ENCODE peak calls at places on chromosomes 3 and 15, in five cellular contexts. E is AG10803; A is naive thymus-derived CD4-positive, alpha-beta T cell; V is foreskin fibroblast; G is right cardiac atrium. P is an unnamed sample.

GRCh38 chr3:42839616-42840015 is 30.4 kb downstream of the ACKR2 start:
- DNase-seq in E (peak; percentile 66), A (peak; percentile 24), V (peak; percentile 86), G (peak; percentile 58), P (peak; percentile 69)

GRCh38 chr15:96150277-96150676 is 180.2 kb upstream of the NR2F2 start:
- DNase-seq in E (no peak), A (no peak), V (no peak), G (no peak), P (no peak)

GRCh38 chr15:66723826-66724731 is 22.0 kb downstream of the SMAD6 start:
- DNase-seq in E (peak; percentile 57), A (no peak), V (peak; percentile 80), G (peak; percentile 16), P (no peak)

GRCh38 chr3:127851899-127852298 is 29.6 kb upstream of the MGLL start:
- DNase-seq in E (no peak), A (no peak), V (no peak), G (no peak), P (no peak)

GRCh38 chr15:81419304-81419943 is 45.4 kb upstream of the TMC3 start:
- DNase-seq in E (no peak), A (no peak), V (peak; percentile 75), G (no peak), P (no peak)

GRCh38 chr3:101936419-101937331 is 87.4 kb downstream of the NFKBIZ start:
- DNase-seq in E (peak; percentile 87), A (peak; percentile 60), V (peak; percentile 85), G (no peak), P (peak; percentile 21)

GRCh38 chr3:186540444-186541226 is 3.5 kb downstream of the CRYGS start:
- DNase-seq in E (peak; percentile 61), A (peak; percentile 70), V (peak; percentile 85), G (peak; percentile 66), P (peak; percentile 86)

GRCh38 chr3:126274735-126275734 is 82.2 kb downstream of the KLF15 start:
- DNase-seq in E (no peak), A (no peak), V (peak; percentile 53), G (no peak), P (no peak)

GRCh38 chr3:73786346-73786807 is 161.6 kb upstream of the PDZRN3 start:
- DNase-seq in E (peak; percentile 94), A (no peak), V (peak; percentile 98), G (peak; percentile 53), P (no peak)

GRCh38 chr3:123658118-123658859 is 73.4 kb upstream of the HACD2 start:
- DNase-seq in E (peak; percentile 85), A (no peak), V (peak; percentile 86), G (peak; percentile 83), P (no peak)

GRCh38 chr3:116263842-116264545 is 181.3 kb downstream of the LSAMP start:
- DNase-seq in E (peak; percentile 73), A (no peak), V (peak; percentile 85), G (no peak), P (no peak)

GRCh38 chr3:111332488-111333095 is 209.4 kb upstream of the CD96 start:
- DNase-seq in E (no peak), A (no peak), V (no peak), G (no peak), P (no peak)

GRCh38 chr15:89335289-89336041 is 841 bp upstream of the POLG start:
- DNase-seq in E (no peak), A (no peak), V (no peak), G (peak; percentile 52), P (peak; percentile 97)

GRCh38 chr15:69805248-69805953 is 292.3 kb downstream of the TLE3 start:
- DNase-seq in E (no peak), A (no peak), V (no peak), G (no peak), P (no peak)

GRCh38 chr15:61748529-61748928 is 311.7 kb downstream of the VPS13C start:
- DNase-seq in E (peak; percentile 18), A (no peak), V (peak; percentile 87), G (no peak), P (no peak)

GRCh38 chr3:160150525-160150924 is 74.7 kb upstream of the C3orf80 start:
- DNase-seq in E (peak; percentile 57), A (no peak), V (peak; percentile 74), G (no peak), P (no peak)

GRCh38 chr15:44308874-44309273 is 20.4 kb downstream of the GOLM2 start:
- DNase-seq in E (no peak), A (no peak), V (no peak), G (no peak), P (no peak)

GRCh38 chr3:146308222-146308621 is 57.3 kb upstream of the PLSCR4 start:
- DNase-seq in E (peak; percentile 85), A (no peak), V (peak; percentile 75), G (no peak), P (no peak)

GRCh38 chr3:141094851-141095545 is 43.9 kb downstream of the SPSB4 start:
- DNase-seq in E (peak; percentile 52), A (no peak), V (peak; percentile 48), G (peak; percentile 93), P (no peak)
- H3K4me3 ChIP-seq in E (peak overlapping the region; percentile 7), A (no peak overlapping the region), V (no peak overlapping the region), G (no peak overlapping the region), P (no peak overlapping the region)

GRCh38 chr3:143001034-143001368 is 369 bp upstream of the U2SURP start:
- DNase-seq in E (no peak), A (no peak), V (no peak), G (no peak), P (no peak)
- H3K4me3 ChIP-seq in E (peak overlapping the region; percentile 94), A (peak overlapping the region; percentile 96), V (peak overlapping the region; percentile 86), G (peak overlapping the region; percentile 83), P (peak overlapping the region; percentile 96)

DNA sequence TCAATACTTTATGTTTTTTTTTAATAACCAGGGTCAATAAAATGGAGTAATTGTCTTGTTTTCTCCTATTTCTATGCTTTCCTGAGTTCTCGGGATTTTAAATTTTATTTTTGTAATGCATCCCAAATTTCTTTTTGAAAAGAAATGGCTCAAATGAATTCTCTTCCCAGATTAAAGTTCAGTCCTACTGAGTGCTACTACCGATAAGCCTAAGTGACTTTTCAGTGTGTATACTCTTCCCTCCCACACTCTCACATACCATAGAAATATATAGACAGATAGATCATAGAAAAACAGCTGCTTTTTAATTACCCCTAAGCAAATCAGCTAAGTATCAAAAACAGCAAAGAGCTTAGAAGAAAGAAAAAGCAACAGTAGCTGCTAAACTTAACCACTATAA is 1.5 kb downstream of the SERPINI1 start:
- DNase-seq in E (no peak), A (no peak), V (no peak), G (no peak), P (no peak)
- H3K4me3 ChIP-seq in E (no peak overlapping the region), A (no peak overlapping the region), V (no peak overlapping the region), G (no peak overlapping the region), P (no peak overlapping the region)

GRCh38 chr3:120567370-120568197 is 28.6 kb upstream of the NDUFB4 start:
- DNase-seq in E (peak; percentile 43), A (no peak), V (peak; percentile 62), G (no peak), P (no peak)
- H3K4me3 ChIP-seq in E (peak overlapping the region; percentile 19), A (no peak overlapping the region), V (peak overlapping the region; percentile 12), G (peak overlapping the region; percentile 41), P (no peak overlapping the region)

DNA sequence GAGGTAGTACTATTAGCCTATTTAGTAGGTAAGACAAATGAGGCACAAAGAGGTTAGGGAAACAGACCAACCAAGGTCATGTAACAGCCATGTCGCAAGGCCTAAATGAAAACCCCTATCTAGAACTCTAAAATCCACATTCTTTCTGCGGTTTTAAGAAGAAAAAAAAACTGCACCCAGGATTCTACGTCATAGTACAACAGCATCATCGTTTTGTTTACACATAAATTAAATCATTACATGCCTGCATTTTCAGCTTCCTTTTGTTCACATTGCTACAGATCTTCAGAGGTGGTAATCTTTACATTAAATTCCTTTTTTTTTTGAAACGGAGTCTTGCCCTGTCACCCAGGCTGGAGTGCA is 548 bp upstream of the PSMD6 start:
- DNase-seq in E (peak; percentile 21), A (no peak), V (no peak), G (no peak), P (no peak)
- H3K4me3 ChIP-seq in E (no peak overlapping the region), A (peak overlapping the region; percentile 74), V (no peak overlapping the region), G (peak overlapping the region; percentile 80), P (peak overlapping the region; percentile 90)

DNA sequence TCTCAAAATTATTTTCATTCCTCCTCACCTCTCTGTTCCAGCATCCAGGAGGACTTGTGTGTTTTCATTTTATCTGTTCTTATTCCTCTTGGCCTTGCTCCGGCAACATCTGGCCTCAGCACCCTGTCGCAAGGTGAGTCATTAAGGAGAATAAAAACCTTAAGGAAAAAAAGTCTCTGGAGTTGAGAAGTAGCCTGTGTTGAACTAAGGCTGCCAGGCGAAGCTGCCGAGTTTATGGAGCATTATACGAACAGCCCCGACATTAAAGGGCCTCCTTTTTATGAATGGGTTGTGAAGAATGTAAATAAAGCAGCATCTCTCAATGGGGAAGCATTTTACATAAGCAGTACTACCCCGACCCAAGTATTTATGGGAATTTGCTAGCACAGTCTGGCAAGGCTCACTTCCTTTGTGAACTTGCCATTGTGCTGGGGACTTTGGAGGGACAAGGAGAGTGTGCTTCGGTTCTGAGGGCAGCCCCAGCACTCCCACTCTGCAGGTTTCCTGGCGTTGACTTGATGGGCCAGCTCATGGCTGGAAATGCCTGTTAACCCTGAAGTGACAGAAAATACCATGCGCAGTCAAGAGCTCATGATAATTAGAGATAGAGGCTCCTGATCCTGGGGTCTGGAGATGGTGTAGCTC is 4.8 kb downstream of the BAHD1 start:
- DNase-seq in E (peak; percentile 53), A (no peak), V (peak; percentile 74), G (no peak), P (no peak)
- H3K4me3 ChIP-seq in E (no peak overlapping the region), A (no peak overlapping the region), V (no peak overlapping the region), G (no peak overlapping the region), P (no peak overlapping the region)

DNA sequence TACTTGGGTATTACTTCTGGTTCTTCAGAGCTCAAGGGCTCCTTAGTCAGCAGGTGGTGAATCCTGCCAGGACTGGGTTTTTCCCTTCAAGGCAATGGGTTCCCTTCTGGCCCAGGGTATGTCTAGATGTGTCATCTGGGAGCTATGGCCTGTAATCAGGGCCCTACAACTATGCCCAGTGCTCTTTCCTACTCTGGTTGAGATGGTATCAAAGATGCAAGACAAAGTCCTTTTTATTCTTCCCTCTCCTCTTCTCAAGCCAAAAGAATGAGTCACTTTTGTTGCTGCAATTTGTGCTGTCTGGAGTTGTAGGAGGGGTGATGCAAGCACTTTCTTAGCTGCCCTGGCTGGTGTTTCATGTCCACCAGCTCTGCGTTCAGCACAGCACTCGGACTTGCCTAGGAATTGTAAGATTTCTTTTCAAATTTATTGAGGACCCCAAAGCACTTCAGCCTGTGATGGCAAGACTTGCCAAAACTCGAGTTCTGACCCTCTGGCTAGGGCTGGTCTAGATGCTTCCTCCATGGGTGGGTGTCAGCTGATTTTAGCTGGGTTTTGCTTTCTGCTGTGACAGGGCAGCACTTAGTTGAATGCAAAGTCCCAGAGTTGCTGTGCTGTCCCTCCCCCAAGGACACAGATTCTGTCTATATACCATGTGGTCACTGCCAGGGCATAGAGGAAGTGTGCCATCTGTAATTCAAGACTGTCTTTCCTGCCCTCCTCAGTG is 129.2 kb upstream of the CBLB start:
- DNase-seq in E (peak; percentile 93), A (no peak), V (peak; percentile 92), G (peak; percentile 67), P (no peak)
- H3K4me3 ChIP-seq in E (peak overlapping the region; percentile 54), A (no peak overlapping the region), V (peak overlapping the region; percentile 24), G (no peak overlapping the region), P (no peak overlapping the region)

P was measured in Jurkat, Clone E6-1.